ENCODE peak calls at places on chromosomes 16 and 17, in five cellular contexts. One of them, this sample, is unnamed.

GRCh38 chr16:78494674-78495073 is 395.2 kb downstream of the WWOX start:
- DNase-seq in effector memory CD4-positive, alpha-beta T cell: no peak
- DNase-seq in T-cell: no peak
- DNase-seq in NT2/D1: no peak
- DNase-seq in iPS-NIHi11: no peak
- DNase-seq in this sample: no peak

GRCh38 chr17:8995711-8996110 is 25.6 kb upstream of the NTN1 start:
- DNase-seq in NT2/D1: no peak
- DNase-seq in T-cell: no peak
- DNase-seq in effector memory CD4-positive, alpha-beta T cell: no peak
- DNase-seq in iPS-NIHi11: no peak
- DNase-seq in this sample: no peak

GRCh38 chr17:38693700-38694329 is 11.3 kb upstream of the MLLT6 start:
- DNase-seq in effector memory CD4-positive, alpha-beta T cell: no peak
- DNase-seq in iPS-NIHi11: peak; percentile 2
- DNase-seq in T-cell: no peak
- DNase-seq in NT2/D1: no peak
- DNase-seq in this sample: no peak

GRCh38 chr16:89827383-89828198 is 684 bp upstream of the SPIRE2 start:
- DNase-seq in NT2/D1: no peak
- DNase-seq in T-cell: no peak
- DNase-seq in iPS-NIHi11: peak; percentile 54
- DNase-seq in effector memory CD4-positive, alpha-beta T cell: no peak
- DNase-seq in this sample: no peak

GRCh38 chr17:44794699-44795413 is 35.2 kb downstream of the GJC1 start:
- DNase-seq in NT2/D1: no peak
- DNase-seq in T-cell: no peak
- DNase-seq in iPS-NIHi11: no peak
- DNase-seq in effector memory CD4-positive, alpha-beta T cell: no peak
- DNase-seq in this sample: peak; percentile 73

GRCh38 chr16:64132686-64133085 is 989.2 kb downstream of the CDH11 start:
- DNase-seq in iPS-NIHi11: no peak
- DNase-seq in NT2/D1: no peak
- DNase-seq in T-cell: no peak
- DNase-seq in effector memory CD4-positive, alpha-beta T cell: no peak
- DNase-seq in this sample: no peak

GRCh38 chr16:54847207-54847606 is 83.5 kb upstream of the IRX5 start:
- DNase-seq in iPS-NIHi11: no peak
- DNase-seq in effector memory CD4-positive, alpha-beta T cell: no peak
- DNase-seq in NT2/D1: no peak
- DNase-seq in T-cell: no peak
- DNase-seq in this sample: no peak

GRCh38 chr17:59830007-59830630 is 62.6 kb downstream of the TUBD1 start:
- DNase-seq in iPS-NIHi11: no peak
- DNase-seq in T-cell: no peak
- DNase-seq in effector memory CD4-positive, alpha-beta T cell: no peak
- DNase-seq in NT2/D1: no peak
- DNase-seq in this sample: no peak

GRCh38 chr16:84052071-84052622 is 9.6 kb upstream of the SLC38A8 start:
- DNase-seq in iPS-NIHi11: no peak
- DNase-seq in effector memory CD4-positive, alpha-beta T cell: no peak
- DNase-seq in NT2/D1: no peak
- DNase-seq in T-cell: no peak
- DNase-seq in this sample: no peak

GRCh38 chr17:72338847-72339790 is 218.3 kb downstream of the SOX9 start:
- DNase-seq in NT2/D1: peak; percentile 20
- DNase-seq in effector memory CD4-positive, alpha-beta T cell: no peak
- DNase-seq in T-cell: no peak
- DNase-seq in iPS-NIHi11: peak; percentile 43
- DNase-seq in this sample: peak; percentile 61

GRCh38 chr17:75319818-75320691 is 30.8 kb upstream of the SLC25A19 start:
- DNase-seq in effector memory CD4-positive, alpha-beta T cell: no peak
- DNase-seq in T-cell: no peak
- DNase-seq in NT2/D1: no peak
- DNase-seq in iPS-NIHi11: no peak
- DNase-seq in this sample: no peak

GRCh38 chr16:1792836-1793577 is 498 bp downstream of the IGFALS start:
- DNase-seq in effector memory CD4-positive, alpha-beta T cell: no peak
- DNase-seq in iPS-NIHi11: no peak
- DNase-seq in T-cell: no peak
- DNase-seq in NT2/D1: no peak
- DNase-seq in this sample: no peak

GRCh38 chr16:11667824-11668589 is at the start of gene SNN:
- DNase-seq in iPS-NIHi11: peak; percentile 99
- DNase-seq in effector memory CD4-positive, alpha-beta T cell: peak; percentile 82
- DNase-seq in T-cell: peak; percentile 71
- DNase-seq in NT2/D1: peak; percentile 75
- DNase-seq in this sample: no peak

GRCh38 chr17:79072544-79072943 is 2.1 kb upstream of the ENGASE start:
- DNase-seq in effector memory CD4-positive, alpha-beta T cell: no peak
- DNase-seq in NT2/D1: no peak
- DNase-seq in iPS-NIHi11: no peak
- DNase-seq in T-cell: no peak
- DNase-seq in this sample: no peak

GRCh38 chr16:78133919-78134318 is 34.5 kb downstream of the WWOX start:
- DNase-seq in effector memory CD4-positive, alpha-beta T cell: no peak
- DNase-seq in iPS-NIHi11: no peak
- DNase-seq in NT2/D1: no peak
- DNase-seq in T-cell: no peak
- DNase-seq in this sample: no peak

GRCh38 chr16:82730901-82731300 is 104.1 kb downstream of the CDH13 start:
- DNase-seq in T-cell: no peak
- DNase-seq in NT2/D1: no peak
- DNase-seq in effector memory CD4-positive, alpha-beta T cell: no peak
- DNase-seq in iPS-NIHi11: no peak
- DNase-seq in this sample: no peak

GRCh38 chr16:2385441-2385840 is 43.8 kb upstream of the CCNF start:
- DNase-seq in NT2/D1: no peak
- DNase-seq in effector memory CD4-positive, alpha-beta T cell: no peak
- DNase-seq in iPS-NIHi11: peak; percentile 24
- DNase-seq in T-cell: no peak
- DNase-seq in this sample: no peak

This sample was measured in glomerular endothelial cell.